ENCODE peak calls at places on chromosomes 1 and 21, in eight cellular contexts. U is NCI-H187, E is NCI-H1092 treated with DMSO at 0.1 percent for 48 hours, B is iPS-NIHi11, I is LHCN-M2, X is GM23338, C is substantia nigra, R is psoas muscle. W is an unnamed sample.

GRCh38 chr1:2230781-2231666 is 2.9 kb downstream of the SKI start:
- DNase-seq in U (no peak), E (no peak), B (no peak), I (peak), X (peak), C (peak), R (peak), W (no peak)

GRCh38 chr1:26078286-26079177 is 11.1 kb upstream of the TRIM63 start:
- DNase-seq in U (no peak), E (no peak), B (no peak), I (no peak), X (no peak), C (no peak), R (no peak), W (no peak)

GRCh38 chr1:201024251-201024998 is 911 bp upstream of the KIF21B start:
- DNase-seq in U (no peak), E (no peak), B (no peak), I (no peak), X (peak), C (peak), R (no peak), W (no peak)

GRCh38 chr21:38769253-38769780 is 36.4 kb upstream of the ETS2 start:
- DNase-seq in U (no peak), E (no peak), B (no peak), I (peak), X (no peak), C (no peak), R (no peak), W (no peak)

GRCh38 chr1:74197657-74198552 is at the start of the genes FPGT and LRRIQ3:
- DNase-seq in U (peak), E (peak), B (peak), I (peak), X (peak), C (peak), R (peak), W (peak)

GRCh38 chr1:64877151-64877550 is 89.2 kb downstream of the JAK1 start:
- DNase-seq in U (no peak), E (no peak), B (no peak), I (no peak), X (no peak), C (no peak), R (no peak), W (no peak)

GRCh38 chr21:27740084-27740483 is 773.2 kb upstream of the ADAMTS5 start:
- DNase-seq in U (no peak), E (no peak), B (no peak), I (no peak), X (peak), C (no peak), R (no peak), W (no peak)

GRCh38 chr1:29356663-29357062 is 120.3 kb downstream of the PTPRU start:
- DNase-seq in U (no peak), E (no peak), B (peak), I (no peak), X (peak), C (no peak), R (no peak), W (no peak)

GRCh38 chr1:94541175-94542087 is at the start of gene F3:
- DNase-seq in U (no peak), E (peak), B (peak), I (peak), X (peak), C (peak), R (peak), W (peak)

GRCh38 chr1:239914827-239915231 is 176.9 kb upstream of the FMN2 start:
- DNase-seq in U (no peak), E (no peak), B (no peak), I (peak), X (peak), C (no peak), R (no peak), W (no peak)

GRCh38 chr1:16091296-16091695 is 17.8 kb upstream of the FAM131C start:
- DNase-seq in U (no peak), E (no peak), B (no peak), I (no peak), X (no peak), C (no peak), R (no peak), W (no peak)

GRCh38 chr21:29613021-29613420 is 314.3 kb downstream of the BACH1 start:
- DNase-seq in U (no peak), E (no peak), B (no peak), I (peak), X (no peak), C (no peak), R (no peak), W (no peak)

GRCh38 chr1:196361112-196361714 is 247.0 kb downstream of the KCNT2 start:
- DNase-seq in U (no peak), E (no peak), B (no peak), I (no peak), X (no peak), C (no peak), R (no peak), W (no peak)

GRCh38 chr21:25214676-25215075 is 392.6 kb downstream of the MRPL39 start:
- DNase-seq in U (no peak), E (no peak), B (no peak), I (no peak), X (no peak), C (no peak), R (no peak), W (no peak)

GRCh38 chr21:43866233-43866632 is 1.2 kb downstream of the AGPAT3 start:
- DNase-seq in U (no peak), E (no peak), B (no peak), I (peak), X (peak), C (peak), R (peak), W (peak)

GRCh38 chr21:27674037-27674436 is 707.1 kb upstream of the ADAMTS5 start:
- DNase-seq in U (no peak), E (no peak), B (no peak), I (peak), X (no peak), C (no peak), R (no peak), W (no peak)

GRCh38 chr1:247343801-247344200 is 12.1 kb upstream of the ZNF496 start:
- DNase-seq in U (no peak), E (no peak), B (no peak), I (no peak), X (peak), C (no peak), R (no peak), W (no peak)

GRCh38 chr1:206506803-206507394 is 432 bp upstream of the RASSF5 start:
- DNase-seq in U (no peak), E (no peak), B (peak), I (no peak), X (peak), C (no peak), R (peak), W (no peak)

GRCh38 chr21:38359835-38360234 is 103.0 kb downstream of the KCNJ15 start:
- DNase-seq in U (no peak), E (no peak), B (no peak), I (no peak), X (no peak), C (no peak), R (no peak), W (no peak)

GRCh38 chr1:156151093-156151688 is 2.2 kb upstream of the SEMA4A start:
- DNase-seq in U (no peak), E (no peak), B (no peak), I (peak), X (no peak), C (no peak), R (peak), W (no peak)

GRCh38 chr1:150551784-150552691 is 2.8 kb downstream of the ADAMTSL4 start:
- DNase-seq in U (no peak), E (no peak), B (peak), I (peak), X (no peak), C (peak), R (peak), W (no peak)

GRCh38 chr21:43301424-43302355 is 125.2 kb downstream of the SIK1 start:
- DNase-seq in U (no peak), E (no peak), B (no peak), I (no peak), X (no peak), C (no peak), R (peak), W (no peak)

GRCh38 chr1:169102567-169102966 is 3.9 kb upstream of the ATP1B1 start:
- DNase-seq in U (no peak), E (peak), B (peak), I (peak), X (no peak), C (peak), R (no peak), W (no peak)

GRCh38 chr1:231093158-231093922 is 53.3 kb upstream of the FAM89A start:
- DNase-seq in U (no peak), E (no peak), B (no peak), I (no peak), X (no peak), C (peak), R (no peak), W (no peak)

GRCh38 chr21:39645331-39645730 is 32.6 kb downstream of the B3GALT5 start:
- DNase-seq in U (no peak), E (no peak), B (no peak), I (no peak), X (no peak), C (no peak), R (no peak), W (no peak)

GRCh38 chr1:63537006-63537405 is 13.7 kb downstream of the EFCAB7 start:
- DNase-seq in U (no peak), E (no peak), B (no peak), I (no peak), X (peak), C (no peak), R (no peak), W (no peak)